ENCODE peak calls at places on chromosomes 16 and 17, in seven cellular contexts. U is GM23338, R is Panc1, N is GM12878, E is SK-N-SH, L is HCT116, P is K562. B is an unnamed sample.

GRCh38 chr16:4382795-4383357 is 11.2 kb downstream of the VASN start:
- DNase-seq in U (peak; percentile 12), N (no peak), L (no peak), E (no peak), R (no peak), P (peak; percentile 10), B (no peak)

GRCh38 chr17:29593546-29594440 is 861 bp downstream of the ANKRD13B start:
- DNase-seq in L (no peak), E (no peak), P (peak; percentile 51), N (no peak), U (peak; percentile 94), R (no peak), B (no peak)

GRCh38 chr16:66457888-66458287 is 30.8 kb downstream of the BEAN1 start:
- DNase-seq in R (no peak), U (peak; percentile 14), P (no peak), E (no peak), N (no peak), L (no peak), B (no peak)

GRCh38 chr16:49485663-49486062 is 112.1 kb downstream of the C16orf78 start:
- DNase-seq in R (no peak), L (no peak), U (no peak), E (no peak), N (no peak), P (no peak), B (no peak)

GRCh38 chr17:73586921-73587680 is 57.1 kb downstream of the SDK2 start:
- DNase-seq in P (peak; percentile 51), N (no peak), U (no peak), R (no peak), E (peak; percentile 90), L (peak; percentile 8), B (no peak)

GRCh38 chr16:61968242-61968978 is 67.8 kb downstream of the CDH8 start:
- DNase-seq in E (no peak), N (no peak), L (no peak), U (peak; percentile 53), R (no peak), P (no peak), B (no peak)

GRCh38 chr16:13904179-13904691 is 15.7 kb upstream of the ERCC4 start:
- DNase-seq in U (no peak), N (no peak), P (no peak), E (no peak), L (no peak), R (no peak), B (no peak)

GRCh38 chr17:60163108-60163784 is 13.5 kb downstream of the CA4 start:
- DNase-seq in P (peak; percentile 31), U (no peak), E (peak; percentile 43), L (no peak), N (no peak), R (no peak), B (no peak)

GRCh38 chr17:50425001-50425681 is 877 bp upstream of the ACSF2 start:
- DNase-seq in P (no peak), L (no peak), E (no peak), U (no peak), R (no peak), N (no peak), B (no peak)

GRCh38 chr16:1920727-1921155 is 2.5 kb upstream of the HS3ST6 start:
- DNase-seq in U (peak; percentile 92), L (no peak), E (peak; percentile 56), R (no peak), N (no peak), P (peak; percentile 83), B (no peak)

GRCh38 chr17:63701477-63702222 is 1.7 kb upstream of the LIMD2 start:
- DNase-seq in P (peak; percentile 41), E (no peak), U (no peak), R (no peak), N (no peak), L (no peak), B (peak; percentile 87)

DNA sequence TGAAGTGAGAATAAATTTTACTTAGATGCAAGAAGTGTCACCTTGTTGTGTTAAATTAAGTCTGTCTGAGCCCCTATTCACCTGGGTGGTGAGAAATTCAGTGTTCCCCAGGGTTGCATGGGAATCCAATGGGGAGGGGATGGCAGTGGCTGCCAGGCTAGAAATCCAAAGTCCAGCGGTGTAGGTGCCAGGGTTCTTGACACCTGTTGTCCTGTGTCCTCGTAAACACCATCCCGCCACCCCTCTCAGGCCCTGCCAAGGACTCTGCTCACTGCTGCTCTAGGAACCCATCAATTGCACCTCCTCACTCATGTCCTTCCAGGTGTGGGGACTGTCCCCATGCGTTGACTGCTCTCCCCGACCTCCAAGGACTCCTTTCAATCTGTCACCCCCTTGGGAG is 58.9 kb downstream of the CACNG5 start:
- DNase-seq in N (no peak), E (no peak), P (no peak), U (no peak), R (no peak), L (no peak), B (no peak)
- H3K4me3 ChIP-seq in N (no peak overlapping the region), E (no peak overlapping the region), P (no peak overlapping the region), U (no peak overlapping the region), R (no peak overlapping the region), L (no peak overlapping the region), B (no peak overlapping the region)

GRCh38 chr17:732788-733720 is 658 bp downstream of the TLCD3A start:
- DNase-seq in R (no peak), E (peak; percentile 82), N (no peak), U (peak; percentile 71), P (no peak), L (no peak), B (no peak)
- TF ChIP-seq REST in R (no peak), E (no peak), N (no peak), U (no peak), P (no peak), L (no peak), B (no peak)

DNA sequence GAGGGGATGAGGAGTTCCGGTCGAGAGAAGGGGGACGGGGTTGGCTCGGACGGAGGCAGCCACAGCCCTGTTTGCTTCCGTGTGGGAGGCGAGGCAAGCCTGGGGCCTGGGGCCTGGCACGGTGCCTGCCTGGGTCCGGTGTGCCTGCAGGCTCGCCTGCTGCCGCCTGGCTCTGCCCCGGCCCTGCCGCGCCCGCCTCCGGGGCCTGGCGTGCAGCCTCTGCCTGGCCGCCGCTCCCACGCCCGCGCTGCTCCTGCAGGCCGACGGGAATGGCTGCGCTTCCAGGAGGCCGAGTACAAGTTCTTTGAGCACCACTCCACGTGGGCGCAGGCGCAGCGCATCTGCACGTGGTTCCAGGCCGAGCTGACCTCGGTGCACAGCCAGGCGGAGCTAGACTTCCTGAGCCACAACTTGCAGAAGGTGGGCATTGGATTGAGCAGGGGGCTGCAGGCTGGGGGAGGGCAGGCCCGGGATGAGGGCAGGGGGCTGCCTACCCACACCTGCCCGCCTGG is 53.1 kb downstream of the MRC2 start:
- DNase-seq in E (no peak), U (no peak), N (no peak), P (no peak), R (no peak), L (no peak), B (no peak)
- TF ChIP-seq POLR2AphosphoS5 in E (no peak), U (no peak), N (no peak), P (no peak), R (no peak), L (no peak), B (no peak)

DNA sequence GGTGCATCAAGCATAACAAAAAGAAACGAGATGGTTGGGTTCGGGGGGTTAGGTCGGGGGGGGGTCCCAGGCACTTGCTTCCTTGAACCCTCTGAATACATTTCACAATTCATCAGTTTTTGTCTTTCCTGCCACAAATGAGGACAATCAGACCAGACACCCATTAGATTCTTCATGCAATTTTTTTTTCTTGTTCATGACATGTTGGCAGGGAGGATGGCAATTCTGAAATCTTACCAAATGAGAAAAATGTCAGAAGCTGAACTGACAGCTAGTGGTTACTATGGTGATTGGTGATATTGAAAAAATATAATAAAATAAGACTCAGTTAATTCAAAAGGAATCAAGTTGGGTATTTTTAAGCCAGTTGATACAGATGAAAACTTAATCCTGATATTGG is 419.5 kb upstream of the PSMD7 start:
- DNase-seq in R (no peak), U (no peak), N (no peak), L (no peak), E (no peak), P (no peak), B (no peak)
- H3K4me3 ChIP-seq in R (no peak overlapping the region), U (no peak overlapping the region), N (no peak overlapping the region), L (no peak overlapping the region), E (no peak overlapping the region), P (no peak overlapping the region), B (no peak overlapping the region)